ENCODE peak calls at places on chromosomes 7 and 10, in seven cellular contexts. Y is testis, G is OCI-LY7, H is astrocyte of the cerebellum, L is heart right ventricle, V is uterus, J is fibroblast of lung. D is an unnamed sample.

GRCh38 chr7:122006687-122007086 is 133.7 kb downstream of the PTPRZ1 start:
- DNase-seq in Y (no peak), H (no peak), L (no peak), J (no peak), V (no peak), G (no peak), D (no peak)

GRCh38 chr10:46523119-46523880 is 33.2 kb downstream of the GPRIN2 start:
- DNase-seq in L (peak; percentile 41), J (peak; percentile 41), Y (no peak), G (no peak), V (peak; percentile 14), H (no peak), D (peak; percentile 39)

GRCh38 chr10:86149264-86149663 is 217.3 kb downstream of the GRID1 start:
- DNase-seq in Y (no peak), H (no peak), L (no peak), J (no peak), V (no peak), G (no peak), D (no peak)

GRCh38 chr10:86968271-86968993 is at the start of gene ADIRF:
- DNase-seq in H (no peak), J (no peak), G (no peak), Y (no peak), V (peak; percentile 68), L (peak; percentile 71), D (no peak)

GRCh38 chr7:6273380-6273837 is 985 bp upstream of the CYTH3 start:
- DNase-seq in Y (peak; percentile 46), G (no peak), J (no peak), V (peak; percentile 50), H (no peak), L (no peak), D (no peak)

GRCh38 chr7:101085000-101085948 is at the start of gene TRIM56:
- DNase-seq in G (peak; percentile 86), Y (peak; percentile 91), J (peak; percentile 77), V (peak; percentile 85), H (peak; percentile 36), L (peak; percentile 89), D (peak; percentile 89)

GRCh38 chr7:46930336-46930735 is 651.6 kb downstream of the TNS3 start:
- DNase-seq in Y (no peak), V (peak; percentile 76), G (no peak), L (no peak), H (peak; percentile 84), J (peak; percentile 96), D (peak; percentile 97)

GRCh38 chr7:152511736-152512135 is 75.9 kb upstream of the KMT2C start:
- DNase-seq in L (no peak), G (no peak), Y (no peak), H (no peak), V (no peak), J (no peak), D (no peak)

GRCh38 chr7:68613405-68613804 is 984.9 kb upstream of the AUTS2 start:
- DNase-seq in G (peak; percentile 16), Y (no peak), L (no peak), J (peak; percentile 11), V (no peak), H (no peak), D (no peak)

GRCh38 chr7:2601065-2601464 is 30.7 kb upstream of the TTYH3 start:
- DNase-seq in J (no peak), V (no peak), H (no peak), L (no peak), G (no peak), Y (no peak), D (no peak)

GRCh38 chr10:100327007-100327700 is 2.9 kb downstream of the PKD2L1 start:
- DNase-seq in Y (no peak), J (peak; percentile 34), L (no peak), G (peak; percentile 79), V (no peak), H (no peak), D (no peak)

GRCh38 chr7:133575726-133576125 is 322.8 kb downstream of the EXOC4 start:
- DNase-seq in G (no peak), J (peak; percentile 33), V (no peak), L (no peak), Y (no peak), H (no peak), D (peak; percentile 37)

GRCh38 chr7:155425011-155425340 is 33.0 kb upstream of the EN2 start:
- DNase-seq in Y (no peak), G (no peak), V (no peak), J (no peak), H (no peak), L (no peak), D (no peak)

GRCh38 chr10:3282341-3282740 is 109.8 kb upstream of the PITRM1 start:
- DNase-seq in L (no peak), Y (no peak), J (no peak), G (no peak), V (peak; percentile 45), H (no peak), D (peak; percentile 9)

GRCh38 chr10:67815571-67816059 is 22.4 kb downstream of the DNAJC12 start:
- DNase-seq in G (no peak), L (no peak), H (no peak), J (peak; percentile 76), V (no peak), Y (no peak), D (peak; percentile 27)

GRCh38 chr7:122884186-122884585 is 2.1 kb downstream of the CADPS2 start:
- DNase-seq in G (no peak), H (no peak), Y (no peak), V (no peak), L (no peak), J (no peak), D (no peak)

DNA sequence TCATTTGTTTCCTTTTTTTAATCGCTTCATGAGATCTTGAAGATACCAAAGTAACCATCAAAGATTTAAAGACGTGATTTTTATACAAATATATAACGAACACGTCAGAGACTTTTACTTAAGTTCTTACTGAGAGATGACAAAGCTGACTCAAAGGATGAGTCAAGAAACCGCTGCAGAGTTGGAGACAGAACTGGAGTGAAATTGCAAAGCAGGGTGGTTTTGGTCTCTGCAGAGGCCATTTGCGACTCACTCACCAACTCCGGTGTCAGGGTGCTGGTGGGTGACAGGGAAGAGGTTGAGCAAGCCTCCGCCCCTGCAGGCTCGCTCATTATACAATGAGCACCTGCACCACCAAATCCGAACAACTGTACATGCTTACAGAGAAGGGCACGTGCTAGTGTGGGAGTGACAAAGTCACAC is 75.2 kb downstream of the DNAJB6 start:
- DNase-seq in L (no peak), Y (no peak), V (no peak), G (no peak), H (peak; percentile 32), J (peak; percentile 93), D (peak; percentile 80)
- H3K4me3 ChIP-seq in L (no peak overlapping the region), Y (no peak overlapping the region), V (no peak overlapping the region), G (no peak overlapping the region), H (no peak overlapping the region), J (no peak overlapping the region), D (no peak overlapping the region)

GRCh38 chr10:23533212-23533611 is 94.3 kb downstream of the OTUD1 start:
- DNase-seq in L (no peak), H (no peak), J (no peak), Y (no peak), V (no peak), G (no peak), D (no peak)

GRCh38 chr10:23538968-23539367 is 100.1 kb downstream of the OTUD1 start:
- DNase-seq in Y (no peak), G (no peak), V (no peak), H (no peak), L (no peak), J (no peak), D (no peak)

GRCh38 chr10:23534328-23534727 is 95.5 kb downstream of the OTUD1 start:
- DNase-seq in V (no peak), H (no peak), L (no peak), Y (no peak), J (no peak), G (peak; percentile 9), D (no peak)

GRCh38 chr10:23534761-23535160 is 95.9 kb downstream of the OTUD1 start:
- DNase-seq in J (no peak), Y (no peak), V (no peak), G (no peak), H (no peak), L (no peak), D (no peak)

GRCh38 chr10:23535381-23535780 is 96.5 kb downstream of the OTUD1 start:
- DNase-seq in H (no peak), G (no peak), J (no peak), V (no peak), L (no peak), Y (no peak), D (no peak)
- TF ChIP-seq CTCF in H (no peak), G (peak; percentile 54), J (no peak), V (no peak), L (no peak), Y (no peak), D (no peak)

GRCh38 chr10:132186488-132187413 is at the start of gene DPYSL4:
- DNase-seq in G (no peak), H (no peak), V (no peak), J (peak; percentile 9), Y (peak; percentile 35), L (no peak), D (no peak)
- H3K4me3 ChIP-seq in G (no peak within 1 kb of the TSS), H (peak within 1 kb of the TSS; percentile 54), V (no peak within 1 kb of the TSS), J (peak within 1 kb of the TSS; percentile 21), Y (peak within 1 kb of the TSS; percentile 53), L (peak within 1 kb of the TSS; percentile 70), D (peak within 1 kb of the TSS; percentile 56)

DNA sequence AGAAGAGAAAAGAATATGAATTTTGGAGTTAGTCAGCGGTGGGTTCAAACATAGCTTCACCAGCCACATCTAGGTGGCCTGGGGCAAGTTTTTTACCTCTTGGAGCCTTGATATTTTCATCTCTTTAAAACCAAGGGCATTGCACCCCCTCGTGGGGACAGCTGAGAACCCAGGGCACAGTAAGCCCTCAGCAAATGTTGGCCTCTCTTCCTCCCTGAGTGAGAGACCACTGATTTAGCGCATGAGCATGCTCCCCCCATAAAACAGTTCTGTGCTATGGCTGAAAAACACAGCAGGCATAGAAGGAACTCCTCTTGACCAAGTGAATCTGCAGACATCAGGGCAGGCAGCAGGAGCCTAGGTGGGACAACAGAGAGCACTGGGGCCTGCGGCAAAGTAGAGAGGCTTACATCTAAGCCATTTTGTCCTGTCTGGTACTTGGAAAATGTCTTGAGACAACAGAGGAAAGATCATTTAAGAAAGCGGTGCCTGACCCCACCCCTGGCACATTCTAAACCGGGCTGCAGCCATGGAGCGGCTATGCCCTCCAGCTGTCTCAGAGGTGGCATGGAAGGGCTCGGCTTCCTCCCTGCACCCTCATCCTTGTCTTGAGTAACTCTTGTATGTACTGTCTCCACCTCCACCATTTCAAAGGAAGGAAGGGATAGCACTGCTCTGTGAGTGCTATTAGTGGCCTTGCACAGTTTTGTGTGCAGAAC is 94.7 kb downstream of the ARHGAP22 start:
- DNase-seq in V (no peak), Y (no peak), H (no peak), L (no peak), G (peak; percentile 25), J (no peak), D (peak; percentile 38)
- TF ChIP-seq CTCF in V (no peak), Y (no peak), H (peak; percentile 43), L (peak; percentile 29), G (peak; percentile 72), J (peak; percentile 53), D (peak; percentile 66)

D was measured in choroid plexus epithelial cell.